ENCODE peak calls at places on chromosomes 3 and 15, in ten cellular contexts. B is fibroblast of lung; X is HFF-Myc; O is stomach; L is A549; H is omental fat pad; U is left lung; A is body of pancreas; G is GM20000; R is CD8-positive, alpha-beta T cell. J is an unnamed sample.

GRCh38 chr3:122299872-122300460 is 25.1 kb upstream of the CSTA start:
- DNase-seq in B (peak), X (peak), O (no peak), L (peak), H (no peak), U (no peak), A (no peak), G (no peak), R (no peak), J (peak)

GRCh38 chr3:17243616-17244015 is 358.9 kb downstream of the PLCL2 start:
- DNase-seq in B (no peak), X (no peak), O (no peak), L (no peak), H (no peak), U (no peak), A (no peak), G (no peak), R (no peak), J (no peak)

GRCh38 chr15:89904519-89904918 is 8.2 kb downstream of the ARPIN start:
- DNase-seq in B (no peak), X (no peak), O (no peak), L (no peak), H (no peak), U (peak), A (peak), G (no peak), R (no peak), J (no peak)

GRCh38 chr15:81611679-81612078 is 237.7 kb upstream of the TMC3 start:
- DNase-seq in B (no peak), X (no peak), O (no peak), L (no peak), H (no peak), U (no peak), A (no peak), G (no peak), R (no peak), J (no peak)

GRCh38 chr3:162087361-162087760 is 590.8 kb downstream of the OTOL1 start:
- DNase-seq in B (no peak), X (no peak), O (no peak), L (no peak), H (no peak), U (no peak), A (no peak), G (no peak), R (no peak), J (no peak)

GRCh38 chr3:191997093-191997492 is 536.1 kb downstream of the PYDC2 start:
- DNase-seq in B (no peak), X (no peak), O (no peak), L (no peak), H (no peak), U (no peak), A (no peak), G (no peak), R (no peak), J (no peak)

GRCh38 chr15:95076381-95076780 is 845.0 kb downstream of the MCTP2 start:
- DNase-seq in B (no peak), X (no peak), O (no peak), L (no peak), H (no peak), U (no peak), A (no peak), G (no peak), R (no peak), J (no peak)

GRCh38 chr15:38555686-38556334 is 8.8 kb downstream of the RASGRP1 start:
- DNase-seq in B (no peak), X (no peak), O (no peak), L (no peak), H (no peak), U (no peak), A (no peak), G (peak), R (no peak), J (no peak)

GRCh38 chr15:41578736-41579383 is 19.8 kb downstream of the TYRO3 start:
- DNase-seq in B (no peak), X (no peak), O (no peak), L (no peak), H (no peak), U (no peak), A (no peak), G (no peak), R (no peak), J (no peak)

GRCh38 chr15:92541197-92542190 is 114.1 kb downstream of the FAM174B start:
- DNase-seq in B (no peak), X (no peak), O (no peak), L (no peak), H (no peak), U (no peak), A (no peak), G (no peak), R (no peak), J (no peak)

GRCh38 chr15:79221696-79222095 is 60.8 kb upstream of the ANKRD34C start:
- DNase-seq in B (no peak), X (no peak), O (no peak), L (no peak), H (no peak), U (no peak), A (no peak), G (no peak), R (no peak), J (no peak)

GRCh38 chr3:30524357-30525040 is 81.9 kb upstream of the TGFBR2 start:
- DNase-seq in B (no peak), X (no peak), O (no peak), L (no peak), H (no peak), U (no peak), A (no peak), G (no peak), R (no peak), J (no peak)

GRCh38 chr15:68113751-68114150 is 59.6 kb downstream of the PIAS1 start:
- DNase-seq in B (no peak), X (no peak), O (no peak), L (no peak), H (no peak), U (no peak), A (no peak), G (no peak), R (no peak), J (no peak)

GRCh38 chr15:38860253-38860652 is 295.6 kb upstream of the RASGRP1 start:
- DNase-seq in B (no peak), X (no peak), O (no peak), L (no peak), H (no peak), U (no peak), A (no peak), G (no peak), R (no peak), J (no peak)

GRCh38 chr3:143236226-143236964 is 116.8 kb downstream of the CHST2 start:
- DNase-seq in B (no peak), X (no peak), O (no peak), L (no peak), H (no peak), U (no peak), A (no peak), G (no peak), R (no peak), J (no peak)

GRCh38 chr3:106628407-106628806 is 748.8 kb upstream of the CCDC54 start:
- DNase-seq in B (peak), X (peak), O (no peak), L (no peak), H (no peak), U (no peak), A (no peak), G (no peak), R (no peak), J (no peak)

GRCh38 chr3:121718205-121718846 is 31.2 kb downstream of the GOLGB1 start:
- DNase-seq in B (no peak), X (no peak), O (no peak), L (no peak), H (no peak), U (no peak), A (no peak), G (no peak), R (no peak), J (no peak)

GRCh38 chr3:66889758-66890576 is 108.1 kb upstream of the KBTBD8 start:
- DNase-seq in B (no peak), X (no peak), O (no peak), L (no peak), H (no peak), U (no peak), A (no peak), G (no peak), R (no peak), J (no peak)

GRCh38 chr3:194270627-194271458 is 80.3 kb downstream of the CPN2 start:
- DNase-seq in B (peak), X (no peak), O (peak), L (no peak), H (peak), U (peak), A (peak), G (no peak), R (no peak), J (peak)

GRCh38 chr3:60542981-60543380 is 708.3 kb downstream of the FHIT start:
- DNase-seq in B (no peak), X (no peak), O (no peak), L (no peak), H (no peak), U (no peak), A (no peak), G (no peak), R (no peak), J (no peak)

GRCh38 chr3:53039376-53039752 is 6.5 kb downstream of the SFMBT1 start:
- DNase-seq in B (no peak), X (no peak), O (no peak), L (no peak), H (no peak), U (no peak), A (no peak), G (no peak), R (no peak), J (no peak)

GRCh38 chr3:25035511-25035910 is 392.6 kb upstream of the RARB start:
- DNase-seq in B (peak), X (no peak), O (no peak), L (peak), H (no peak), U (no peak), A (no peak), G (no peak), R (no peak), J (no peak)

GRCh38 chr3:23004971-23005370 is 198.2 kb upstream of the UBE2E2 start:
- DNase-seq in B (peak), X (no peak), O (no peak), L (peak), H (no peak), U (no peak), A (no peak), G (no peak), R (no peak), J (no peak)

GRCh38 chr3:105722943-105723556 is 145.8 kb downstream of the CBLB start:
- DNase-seq in B (no peak), X (no peak), O (no peak), L (no peak), H (no peak), U (no peak), A (no peak), G (peak), R (no peak), J (no peak)

GRCh38 chr3:172622916-172623700 is 87.8 kb downstream of the NCEH1 start:
- DNase-seq in B (peak), X (no peak), O (peak), L (peak), H (no peak), U (no peak), A (peak), G (peak), R (peak), J (no peak)

GRCh38 chr3:129323651-129324294 is 45.1 kb downstream of the HMCES start:
- DNase-seq in B (no peak), X (no peak), O (no peak), L (no peak), H (no peak), U (no peak), A (no peak), G (peak), R (no peak), J (no peak)

GRCh38 chr15:64013179-64014043 is 32.9 kb downstream of the DAPK2 start:
- DNase-seq in B (no peak), X (no peak), O (peak), L (no peak), H (no peak), U (peak), A (peak), G (no peak), R (no peak), J (no peak)

GRCh38 chr3:57160046-57160730 is 5.0 kb downstream of the IL17RD start:
- DNase-seq in B (no peak), X (no peak), O (no peak), L (no peak), H (no peak), U (no peak), A (no peak), G (no peak), R (no peak), J (no peak)

GRCh38 chr3:31288224-31288623 is 244.5 kb upstream of the STT3B start:
- DNase-seq in B (no peak), X (no peak), O (no peak), L (no peak), H (no peak), U (no peak), A (no peak), G (no peak), R (no peak), J (no peak)

GRCh38 chr15:100330629-100331215 is 11.1 kb downstream of the ADAMTS17 start:
- DNase-seq in B (no peak), X (no peak), O (peak), L (no peak), H (no peak), U (no peak), A (no peak), G (no peak), R (no peak), J (no peak)

GRCh38 chr15:73258271-73259108 is 110.3 kb downstream of the HCN4 start:
- DNase-seq in B (no peak), X (no peak), O (no peak), L (no peak), H (no peak), U (no peak), A (no peak), G (peak), R (no peak), J (no peak)

GRCh38 chr3:71616571-71617021 is 33.1 kb upstream of the FOXP1 start:
- DNase-seq in B (no peak), X (no peak), O (no peak), L (no peak), H (no peak), U (no peak), A (no peak), G (no peak), R (no peak), J (no peak)

GRCh38 chr3:55746808-55747413 is 259.8 kb upstream of the WNT5A start:
- DNase-seq in B (peak), X (no peak), O (no peak), L (no peak), H (no peak), U (no peak), A (no peak), G (peak), R (no peak), J (no peak)

GRCh38 chr15:75456710-75457109 is 5.2 kb upstream of the SIN3A start:
- DNase-seq in B (no peak), X (no peak), O (no peak), L (no peak), H (no peak), U (no peak), A (no peak), G (no peak), R (no peak), J (peak)

GRCh38 chr15:75454471-75455418 is 3.3 kb upstream of the SIN3A start:
- DNase-seq in B (no peak), X (no peak), O (peak), L (no peak), H (peak), U (peak), A (peak), G (peak), R (peak), J (peak)

GRCh38 chr15:75453703-75454470 is 2.4 kb upstream of the SIN3A start:
- DNase-seq in B (peak), X (peak), O (peak), L (peak), H (peak), U (peak), A (peak), G (peak), R (peak), J (peak)

GRCh38 chr15:75455982-75456531 is 4.6 kb upstream of the SIN3A start:
- DNase-seq in B (peak), X (no peak), O (peak), L (peak), H (no peak), U (peak), A (no peak), G (peak), R (peak), J (peak)

GRCh38 chr15:75455424-75455981 is 4.0 kb upstream of the SIN3A start:
- DNase-seq in B (peak), X (no peak), O (peak), L (peak), H (peak), U (peak), A (peak), G (peak), R (peak), J (peak)
- TF ChIP-seq CTCF in B (no peak), X (no peak), O (no peak), L (no peak), H (no peak), U (no peak), A (no peak), G (no peak), R (no peak), J (no peak)

GRCh38 chr15:70566047-70566835 is 197.1 kb downstream of the UACA start:
- DNase-seq in B (no peak), X (no peak), O (no peak), L (no peak), H (no peak), U (no peak), A (no peak), G (no peak), R (no peak), J (no peak)
- TF ChIP-seq CTCF in B (no peak), X (no peak), O (no peak), L (no peak), H (no peak), U (no peak), A (no peak), G (no peak), R (no peak), J (no peak)

GRCh38 chr3:147415337-147415736 is 6.2 kb downstream of the ZIC1 start:
- DNase-seq in B (no peak), X (no peak), O (no peak), L (no peak), H (no peak), U (no peak), A (no peak), G (peak), R (no peak), J (no peak)
- TF ChIP-seq CTCF in B (no peak), X (no peak), O (no peak), L (no peak), H (no peak), U (no peak), A (no peak), G (no peak), R (no peak), J (no peak)

DNA sequence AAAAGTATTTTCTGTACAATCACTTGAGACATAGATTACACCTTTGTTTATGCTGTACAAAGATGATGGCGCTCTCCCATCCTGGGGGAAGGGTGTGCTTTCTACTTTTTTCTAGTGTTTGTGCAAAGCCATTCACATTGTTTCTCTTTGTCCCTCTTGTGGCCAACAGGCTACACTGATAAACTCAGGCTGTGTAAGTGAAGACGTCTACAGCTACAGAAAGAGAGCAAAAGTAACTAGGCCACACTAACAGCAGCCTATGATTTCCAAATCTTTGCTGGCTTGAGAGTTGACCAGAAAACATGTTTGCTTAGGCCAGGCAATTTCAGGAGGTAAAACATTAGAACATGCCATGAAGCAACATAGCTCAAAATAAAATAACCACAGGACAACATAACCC is 75.1 kb downstream of the FOXB1 start:
- DNase-seq in B (no peak), X (no peak), O (no peak), L (peak), H (no peak), U (no peak), A (no peak), G (no peak), R (no peak), J (no peak)
- TF ChIP-seq CTCF in B (peak), X (peak), O (no peak), L (peak), H (no peak), U (no peak), A (no peak), G (no peak), R (no peak), J (no peak)

DNA sequence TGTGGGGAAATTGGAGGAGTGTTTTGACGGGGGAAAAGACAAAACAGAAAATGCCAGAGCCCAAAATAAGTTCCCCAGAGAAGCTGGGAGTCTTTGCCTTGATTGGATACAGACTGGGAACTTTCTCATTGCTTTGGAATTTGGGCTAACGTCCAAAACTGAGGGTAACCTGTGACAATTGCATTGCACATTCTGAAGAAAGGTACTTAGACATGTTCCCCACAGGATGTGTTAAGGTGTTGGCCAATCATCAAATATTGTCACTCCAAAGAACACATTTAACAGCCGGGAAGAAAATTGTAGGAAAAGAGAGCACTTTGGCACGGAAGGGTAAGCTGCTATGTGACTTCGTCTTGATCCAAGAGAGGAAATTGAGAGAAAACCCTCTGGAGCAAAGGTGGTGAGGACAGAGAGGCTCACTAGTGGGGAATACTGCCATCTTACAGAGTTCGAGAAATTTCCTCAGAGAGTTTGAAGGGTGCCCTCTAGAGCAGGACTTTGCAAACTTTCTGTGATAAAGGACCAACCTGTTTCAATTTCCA is 619.5 kb upstream of the TBL1XR1 start:
- DNase-seq in B (peak), X (no peak), O (no peak), L (peak), H (no peak), U (no peak), A (peak), G (no peak), R (no peak), J (no peak)
- TF ChIP-seq CTCF in B (no peak), X (peak), O (no peak), L (peak), H (no peak), U (no peak), A (no peak), G (no peak), R (no peak), J (no peak)

DNA sequence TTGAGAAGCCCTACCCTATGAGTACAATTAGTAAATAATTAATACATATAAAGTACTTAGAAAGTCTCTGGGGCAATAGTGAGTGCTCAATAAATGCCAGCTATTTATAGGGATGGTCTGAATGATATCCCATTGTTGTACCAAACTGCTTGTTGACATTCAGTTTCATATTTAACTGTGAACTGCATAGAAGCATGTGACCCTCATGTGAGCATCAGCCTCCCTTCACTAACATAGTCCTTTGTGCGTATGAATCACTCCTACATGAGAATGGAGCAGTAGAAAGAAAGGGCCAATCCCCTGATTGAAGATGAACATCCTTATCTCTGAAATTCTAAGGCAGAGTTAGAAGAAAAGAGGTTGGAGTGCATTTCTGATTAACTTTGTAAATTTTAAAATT is 68.7 kb upstream of the ATP10A start:
- DNase-seq in B (no peak), X (no peak), O (no peak), L (no peak), H (no peak), U (no peak), A (no peak), G (no peak), R (no peak), J (no peak)
- TF ChIP-seq CTCF in B (no peak), X (no peak), O (no peak), L (no peak), H (no peak), U (no peak), A (no peak), G (no peak), R (no peak), J (no peak)

GRCh38 chr3:126659915-126660886 is 5.3 kb upstream of the TXNRD3 start:
- DNase-seq in B (no peak), X (no peak), O (no peak), L (peak), H (no peak), U (no peak), A (no peak), G (no peak), R (no peak), J (no peak)
- TF ChIP-seq CTCF in B (no peak), X (peak), O (no peak), L (no peak), H (no peak), U (no peak), A (no peak), G (no peak), R (no peak), J (no peak)

DNA sequence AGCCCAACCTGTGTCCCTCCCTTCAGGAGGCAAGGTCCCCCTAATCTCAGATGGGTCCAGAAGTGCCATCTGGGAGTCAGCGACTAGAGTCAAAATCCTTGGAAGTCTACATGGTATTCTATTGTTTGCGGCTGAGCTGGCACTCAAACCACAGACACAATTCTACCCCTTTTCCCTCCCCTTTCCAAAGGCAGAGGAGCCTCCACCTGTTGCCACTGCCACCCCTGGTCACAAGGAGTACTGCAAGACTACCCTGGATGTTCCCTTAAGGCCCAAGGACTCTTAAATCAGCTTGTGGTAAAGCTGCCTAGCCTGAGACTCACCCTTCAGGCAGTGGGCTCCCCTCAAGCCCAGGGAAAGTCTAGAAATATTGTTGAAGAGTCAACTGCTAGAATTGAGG is 4.3 kb upstream of the OR5H6 start:
- DNase-seq in B (no peak), X (no peak), O (no peak), L (peak), H (no peak), U (no peak), A (no peak), G (no peak), R (no peak), J (no peak)
- TF ChIP-seq CTCF in B (no peak), X (peak), O (no peak), L (no peak), H (no peak), U (no peak), A (no peak), G (peak), R (no peak), J (no peak)

GRCh38 chr3:14938964-14939363 is 8.4 kb upstream of the NR2C2 start:
- DNase-seq in B (no peak), X (no peak), O (no peak), L (no peak), H (no peak), U (no peak), A (no peak), G (no peak), R (no peak), J (no peak)
- TF ChIP-seq CTCF in B (no peak), X (no peak), O (no peak), L (no peak), H (no peak), U (no peak), A (no peak), G (no peak), R (no peak), J (no peak)

J was measured in mucosa of descending colon.